ENCODE peak calls at places on chromosomes 7 and 10, in four cellular contexts. B, A, J and M are unnamed samples.

GRCh38 chr7:37674534-37674933 is 9.0 kb upstream of the GPR141 start:
- DNase-seq in B (no peak), A (peak), J (no peak), M (no peak)

GRCh38 chr7:27053153-27053552 is 42.6 kb downstream of the HOXA1 start:
- DNase-seq in B (no peak), A (no peak), J (no peak), M (no peak)

GRCh38 chr7:139451638-139452037 is 31.8 kb downstream of the KLRG2 start:
- DNase-seq in B (no peak), A (no peak), J (no peak), M (no peak)

GRCh38 chr10:117532451-117533107 is 10.0 kb upstream of the EMX2 start:
- DNase-seq in B (no peak), A (no peak), J (no peak), M (no peak)

GRCh38 chr10:17768506-17768905 is 16.5 kb downstream of the TMEM236 start:
- DNase-seq in B (no peak), A (no peak), J (no peak), M (no peak)

GRCh38 chr7:132298782-132299181 is 277.5 kb downstream of the PLXNA4 start:
- DNase-seq in B (no peak), A (no peak), J (no peak), M (no peak)

GRCh38 chr7:141950796-141951195 is 4.0 kb upstream of the CLEC5A start:
- DNase-seq in B (no peak), A (peak), J (no peak), M (no peak)

GRCh38 chr10:61175331-61175730 is 231.3 kb upstream of the RHOBTB1 start:
- DNase-seq in B (no peak), A (no peak), J (no peak), M (no peak)

GRCh38 chr7:31432166-31432565 is 81.7 kb upstream of the ITPRID1 start:
- DNase-seq in B (no peak), A (no peak), J (no peak), M (no peak)

GRCh38 chr7:6553460-6554044 is 2.3 kb upstream of the GRID2IP start:
- DNase-seq in B (no peak), A (no peak), J (no peak), M (no peak)

GRCh38 chr7:111485981-111486380 is 76.3 kb downstream of the IMMP2L start:
- DNase-seq in B (no peak), A (no peak), J (no peak), M (no peak)

GRCh38 chr7:4531236-4531635 is 150.9 kb upstream of the FOXK1 start:
- DNase-seq in B (no peak), A (no peak), J (no peak), M (no peak)

GRCh38 chr10:70289739-70290138 is 5.9 kb upstream of the NPFFR1 start:
- DNase-seq in B (no peak), A (no peak), J (no peak), M (no peak)

GRCh38 chr7:78047800-78048199 is 249.2 kb downstream of the PHTF2 start:
- DNase-seq in B (no peak), A (no peak), J (no peak), M (no peak)

GRCh38 chr7:48089415-48089975 is 430 bp downstream of the UPP1 start:
- DNase-seq in B (peak), A (no peak), J (no peak), M (no peak)

GRCh38 chr7:150361807-150362621 is 6.6 kb upstream of the REPIN1 start:
- DNase-seq in B (no peak), A (no peak), J (no peak), M (no peak)

GRCh38 chr7:36871863-36872262 is 147.6 kb upstream of the AOAH start:
- DNase-seq in B (no peak), A (no peak), J (no peak), M (peak)

GRCh38 chr10:100969175-100970075 is at the start of gene SEMA4G:
- DNase-seq in B (peak), A (no peak), J (peak), M (peak)

GRCh38 chr10:21285742-21286311 is 239.7 kb downstream of the SKIDA1 start:
- DNase-seq in B (no peak), A (no peak), J (no peak), M (no peak)

GRCh38 chr7:99831595-99831994 is 3.8 kb downstream of the CYP3A43 start:
- DNase-seq in B (no peak), A (no peak), J (no peak), M (no peak)

GRCh38 chr10:90929179-90929578 is 8.3 kb upstream of the ANKRD1 start:
- DNase-seq in B (no peak), A (no peak), J (no peak), M (no peak)

GRCh38 chr10:14429043-14429713 is 98.5 kb upstream of the FRMD4A start:
- DNase-seq in B (no peak), A (no peak), J (no peak), M (no peak)

GRCh38 chr10:124220547-124220946 is 127.1 kb upstream of the CHST15 start:
- DNase-seq in B (no peak), A (no peak), J (no peak), M (no peak)

GRCh38 chr10:71657604-71658348 is 61.8 kb downstream of the C10orf105 start:
- DNase-seq in B (no peak), A (no peak), J (no peak), M (no peak)

GRCh38 chr7:141558544-141559183 is 7.5 kb downstream of the AGK start:
- DNase-seq in B (no peak), A (peak), J (no peak), M (no peak)

GRCh38 chr10:121284952-121285351 is 313.3 kb downstream of the FGFR2 start:
- DNase-seq in B (no peak), A (no peak), J (no peak), M (no peak)

GRCh38 chr7:46565257-46565656 is 644.2 kb upstream of the IGFBP3 start:
- DNase-seq in B (no peak), A (no peak), J (no peak), M (no peak)

GRCh38 chr7:92357260-92357659 is 90.0 kb upstream of the GATAD1 start:
- DNase-seq in B (no peak), A (no peak), J (no peak), M (no peak)

GRCh38 chr10:1846050-1846449 is 108.7 kb upstream of the ADARB2 start:
- DNase-seq in B (no peak), A (no peak), J (no peak), M (no peak)